ENCODE peak calls at places on chromosome 5, in ten cellular contexts. E is endodermal cell, X is AG09309, B is adrenal gland, W is lower leg skin, Q is AG04450, T is AG10803, L is heart right ventricle, U is left lung, V is heart left ventricle. O is an unnamed sample.

GRCh38 chr5:113510836-113511451 is 2.5 kb upstream of the YTHDC2 start:
- DNase-seq in B (no peak), V (no peak), L (no peak), U (no peak), Q (no peak), W (no peak), E (no peak), T (peak), X (no peak), O (no peak)

GRCh38 chr5:53882637-53883036 is 322.2 kb downstream of the NDUFS4 start:
- DNase-seq in U (no peak), L (no peak), V (no peak), X (no peak), W (no peak), Q (no peak), E (peak), B (no peak), T (peak), O (no peak)

GRCh38 chr5:396715-397032 is 46.3 kb upstream of the EXOC3 start:
- DNase-seq in T (no peak), U (no peak), X (no peak), B (no peak), E (no peak), W (peak), V (no peak), Q (no peak), L (no peak), O (no peak)

GRCh38 chr5:82967072-82967471 is 110.1 kb downstream of the TMEM167A start:
- DNase-seq in Q (no peak), W (no peak), V (no peak), L (no peak), U (no peak), E (no peak), B (no peak), X (no peak), T (no peak), O (no peak)

GRCh38 chr5:42516282-42517042 is 93.2 kb downstream of the GHR start:
- DNase-seq in X (no peak), B (no peak), Q (no peak), V (no peak), W (no peak), T (no peak), U (no peak), L (no peak), E (no peak), O (no peak)

GRCh38 chr5:231661-232060 is 13.5 kb downstream of the SDHA start:
- DNase-seq in T (no peak), U (no peak), L (no peak), V (no peak), E (no peak), B (no peak), X (no peak), W (no peak), Q (no peak), O (no peak)

GRCh38 chr5:53302524-53302923 is 177.9 kb upstream of the FST start:
- DNase-seq in B (no peak), W (no peak), V (no peak), L (no peak), Q (no peak), U (no peak), E (no peak), X (peak), T (peak), O (no peak)

GRCh38 chr5:169153405-169153804 is 147.5 kb downstream of the SLIT3 start:
- DNase-seq in X (no peak), U (no peak), E (no peak), B (peak), Q (no peak), T (peak), V (no peak), L (no peak), W (no peak), O (no peak)

GRCh38 chr5:58239731-58240130 is 220.2 kb downstream of the PLK2 start:
- DNase-seq in T (no peak), Q (no peak), E (no peak), V (no peak), W (no peak), B (no peak), L (no peak), U (no peak), X (no peak), O (no peak)

GRCh38 chr5:21817668-21818419 is 1035.3 kb downstream of the CDH12 start:
- DNase-seq in X (no peak), V (no peak), Q (no peak), T (no peak), E (no peak), W (no peak), B (no peak), U (no peak), L (no peak), O (no peak)

GRCh38 chr5:77310494-77311216 is 100.2 kb downstream of the PDE8B start:
- DNase-seq in X (no peak), B (no peak), E (no peak), T (no peak), V (no peak), W (no peak), Q (no peak), L (no peak), U (no peak), O (no peak)

GRCh38 chr5:78699565-78700143 is 51.1 kb upstream of the LHFPL2 start:
- DNase-seq in B (peak), T (peak), V (no peak), E (no peak), X (peak), L (no peak), W (peak), U (no peak), Q (peak), O (no peak)

GRCh38 chr5:155471027-155471426 is 457.5 kb downstream of the KIF4B start:
- DNase-seq in B (no peak), W (no peak), T (no peak), X (no peak), E (no peak), V (no peak), U (no peak), L (no peak), Q (no peak), O (no peak)

GRCh38 chr5:93336330-93337110 is 244.5 kb downstream of the NR2F1-AS1 start:
- DNase-seq in V (no peak), U (no peak), B (no peak), Q (no peak), E (no peak), W (no peak), T (no peak), X (no peak), L (no peak), O (no peak)

GRCh38 chr5:555058-555623 is 30.9 kb upstream of the SLC9A3 start:
- DNase-seq in Q (no peak), L (no peak), T (no peak), B (no peak), U (peak), E (peak), X (no peak), V (no peak), W (no peak), O (no peak)

GRCh38 chr5:43315262-43315661 is 2.0 kb upstream of the HMGCS1 start:
- DNase-seq in V (no peak), T (no peak), B (no peak), W (no peak), X (no peak), Q (no peak), U (no peak), E (no peak), L (no peak), O (no peak)

GRCh38 chr5:150428106-150428876 is 15.6 kb upstream of the CD74 start:
- DNase-seq in U (peak), W (no peak), E (no peak), L (peak), V (peak), T (no peak), X (no peak), Q (no peak), B (peak), O (no peak)

GRCh38 chr5:140926903-140927573 is 939 bp downstream of the PCDHAC1 start:
- DNase-seq in B (peak), V (no peak), U (peak), E (peak), T (peak), X (no peak), Q (no peak), L (no peak), W (no peak), O (no peak)

GRCh38 chr5:134708301-134708700 is 30.0 kb upstream of the CAMLG start:
- DNase-seq in T (peak), E (no peak), W (no peak), L (no peak), B (no peak), V (no peak), Q (no peak), X (no peak), U (no peak), O (no peak)

GRCh38 chr5:178532666-178533065 is 57.5 kb downstream of the COL23A1 start:
- DNase-seq in U (no peak), Q (no peak), B (no peak), W (no peak), X (no peak), T (no peak), L (no peak), V (no peak), E (no peak), O (no peak)

GRCh38 chr5:80958611-80959010 is 1.6 kb upstream of the RASGRF2 start:
- DNase-seq in Q (no peak), L (no peak), X (no peak), E (no peak), T (no peak), V (no peak), W (no peak), U (no peak), B (no peak), O (no peak)

GRCh38 chr5:80953587-80953986 is 6.6 kb upstream of the RASGRF2 start:
- DNase-seq in W (no peak), E (no peak), X (no peak), Q (no peak), B (no peak), T (no peak), V (no peak), U (no peak), L (no peak), O (no peak)

GRCh38 chr5:80955082-80955481 is 5.1 kb upstream of the RASGRF2 start:
- DNase-seq in X (no peak), V (no peak), L (no peak), B (no peak), W (no peak), T (no peak), Q (no peak), E (no peak), U (no peak), O (no peak)

GRCh38 chr5:80957031-80957761 is 3.0 kb upstream of the RASGRF2 start:
- DNase-seq in U (no peak), X (no peak), V (no peak), W (no peak), E (peak), B (no peak), Q (no peak), T (no peak), L (no peak), O (no peak)

DNA sequence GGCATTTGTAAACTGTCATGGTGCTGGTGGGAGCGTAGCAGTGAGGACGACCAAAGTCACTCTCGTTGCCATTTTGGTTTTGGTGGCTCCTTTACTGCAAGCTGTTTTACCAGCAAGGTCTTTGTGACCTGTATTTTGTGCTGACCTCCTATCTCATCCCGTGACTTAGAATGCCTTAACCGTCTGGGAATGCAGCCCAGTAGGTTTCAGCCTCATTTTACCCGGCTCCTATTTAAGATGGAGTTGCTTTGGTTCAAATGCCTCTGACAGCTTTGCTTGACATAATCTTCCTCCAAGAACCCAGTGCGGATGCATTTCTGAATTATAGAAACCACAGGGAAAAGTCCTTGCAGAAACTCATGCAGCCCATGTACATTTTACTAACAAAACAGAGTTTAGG is 3.9 kb upstream of the RASGRF2 start:
- DNase-seq in Q (no peak), E (no peak), T (no peak), L (no peak), U (no peak), B (no peak), X (no peak), W (no peak), V (no peak), O (no peak)
- H3K4me3 ChIP-seq in Q (no peak), E (no peak), T (no peak), L (no peak), U (no peak), B (no peak), X (no peak), W (no peak), V (no peak), O (peak)

DNA sequence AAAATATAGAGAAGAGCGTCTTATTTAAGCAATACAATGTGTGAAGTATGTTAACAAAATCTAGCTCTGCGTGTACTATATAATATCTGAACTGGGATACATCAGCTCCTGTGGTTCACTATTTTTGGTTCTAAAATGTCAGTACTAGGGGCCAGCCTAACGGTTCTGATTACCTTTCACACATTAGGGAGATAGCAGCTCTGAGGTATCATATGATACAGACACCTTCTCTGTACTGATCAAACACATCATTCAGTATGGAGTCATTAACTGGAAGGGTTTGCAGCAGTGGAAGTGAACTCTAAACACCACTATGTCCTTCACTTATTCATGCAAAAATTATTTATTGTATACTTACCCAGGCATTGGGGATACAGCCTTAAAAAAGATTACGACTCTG is 2.1 kb upstream of the LNPEP start:
- DNase-seq in L (no peak), V (no peak), X (no peak), E (no peak), W (no peak), U (no peak), T (no peak), B (no peak), Q (no peak), O (no peak)
- H3K4me3 ChIP-seq in L (peak), V (peak), X (peak), E (peak), W (no peak), U (peak), T (peak), B (no peak), Q (peak), O (peak)

GRCh38 chr5:131514316-131515275 is 120.4 kb downstream of the RAPGEF6 start:
- DNase-seq in B (no peak), X (no peak), E (no peak), L (peak), Q (no peak), U (no peak), T (no peak), V (no peak), W (no peak), O (no peak)
- H3K4me3 ChIP-seq in B (no peak), X (no peak), E (no peak), L (peak), Q (no peak), U (no peak), T (no peak), V (no peak), W (no peak), O (peak)

GRCh38 chr5:129930221-129930620 is 26.0 kb downstream of the CHSY3 start:
- DNase-seq in V (no peak), E (no peak), U (no peak), W (no peak), B (no peak), X (no peak), T (no peak), L (no peak), Q (no peak), O (no peak)
- H3K4me3 ChIP-seq in V (no peak), E (no peak), U (no peak), W (no peak), B (no peak), X (no peak), T (no peak), L (no peak), Q (no peak), O (no peak)

GRCh38 chr5:132840313-132840712 is 9.9 kb upstream of the SHROOM1 start:
- DNase-seq in B (no peak), L (no peak), V (no peak), X (no peak), T (no peak), W (no peak), U (no peak), E (peak), Q (no peak), O (no peak)

GRCh38 chr5:132839426-132840301 is 9.2 kb upstream of the SHROOM1 start:
- DNase-seq in B (no peak), E (peak), X (peak), L (no peak), T (peak), W (no peak), Q (peak), V (no peak), U (no peak), O (no peak)

GRCh38 chr5:132838516-132839282 is 8.3 kb upstream of the SHROOM1 start:
- DNase-seq in L (no peak), T (no peak), V (no peak), E (peak), U (no peak), Q (no peak), W (no peak), B (no peak), X (no peak), O (no peak)

GRCh38 chr5:132837868-132838267 is 7.4 kb upstream of the SHROOM1 start:
- DNase-seq in U (no peak), Q (no peak), T (no peak), L (no peak), E (peak), W (no peak), X (no peak), V (no peak), B (no peak), O (no peak)

DNA sequence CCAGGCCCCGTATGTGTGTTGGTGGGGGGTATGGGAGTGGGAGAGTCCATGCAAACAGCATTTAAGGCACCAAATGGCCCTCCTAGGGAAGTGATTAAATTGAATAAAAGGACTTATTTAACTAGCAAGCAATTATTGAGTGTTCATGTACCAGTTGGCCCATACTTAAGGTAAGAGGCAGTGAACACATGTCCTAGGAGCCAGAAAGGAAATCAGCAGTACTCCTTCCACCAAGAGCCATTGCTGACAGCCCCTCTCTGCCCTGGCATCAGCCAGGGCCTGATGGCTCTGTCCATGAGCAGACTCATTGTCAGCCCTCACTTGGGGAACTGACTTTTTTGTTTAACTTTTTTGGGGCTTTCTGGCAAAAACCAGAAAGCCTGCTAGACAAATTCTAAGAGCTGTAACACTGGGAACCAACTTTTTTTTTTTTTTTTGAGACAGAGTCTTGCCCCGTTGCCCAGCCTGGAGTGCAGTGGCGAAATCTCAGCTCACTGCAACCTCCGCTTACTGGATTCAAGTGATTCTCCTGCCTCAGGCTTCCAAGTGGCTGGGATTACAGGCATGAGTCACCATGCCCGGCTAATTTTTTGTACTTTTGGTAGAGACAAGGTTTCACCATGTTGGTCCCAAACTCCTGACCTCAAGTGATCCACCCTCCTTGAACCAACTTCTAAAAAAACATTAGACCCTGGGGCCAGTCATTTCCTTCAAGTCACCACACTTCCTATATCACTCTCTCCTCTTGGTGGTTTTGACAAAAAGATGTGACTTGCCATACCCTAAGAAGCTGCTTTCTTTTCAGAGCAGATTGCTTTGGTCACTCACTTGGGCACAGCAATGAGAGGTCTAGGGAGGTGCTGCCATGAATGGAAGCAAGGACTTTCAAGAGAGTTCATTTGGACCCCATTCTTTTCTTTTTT is 10.7 kb upstream of the SHROOM1 start:
- DNase-seq in U (no peak), T (peak), E (peak), V (no peak), Q (no peak), B (no peak), L (no peak), W (no peak), X (peak), O (no peak)
- H3K4me3 ChIP-seq in U (no peak), T (no peak), E (no peak), V (no peak), Q (no peak), B (no peak), L (no peak), W (no peak), X (no peak), O (no peak)

GRCh38 chr5:73299665-73300435 is 126.9 kb downstream of the TMEM174 start:
- DNase-seq in X (no peak), L (no peak), T (no peak), W (no peak), E (peak), U (no peak), Q (no peak), V (no peak), B (no peak), O (no peak)
- H3K4me3 ChIP-seq in X (peak), L (no peak), T (no peak), W (no peak), E (peak), U (no peak), Q (peak), V (no peak), B (no peak), O (peak)

DNA sequence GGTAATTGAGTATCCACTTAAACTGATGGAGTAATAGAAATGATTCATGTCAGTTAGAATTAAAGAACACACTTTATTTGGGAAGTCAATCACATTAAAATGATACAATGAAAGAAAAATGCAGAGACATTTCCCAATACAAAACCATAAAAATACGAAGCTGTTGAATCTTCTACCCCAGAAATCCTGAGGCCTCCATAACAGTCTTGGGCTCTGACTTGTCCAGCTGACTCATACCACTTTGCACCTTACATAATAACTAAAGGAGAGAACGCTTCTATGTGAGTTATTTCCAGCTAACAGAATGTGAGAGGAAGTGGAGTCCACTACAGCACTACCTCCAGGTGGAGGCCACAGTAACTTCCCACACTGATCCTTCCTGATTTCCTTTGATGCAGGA is 305.0 kb downstream of the MRPS30 start:
- DNase-seq in W (no peak), L (no peak), T (peak), X (no peak), E (no peak), B (no peak), V (no peak), Q (no peak), U (no peak), O (no peak)
- H3K4me3 ChIP-seq in W (no peak), L (no peak), T (no peak), X (no peak), E (no peak), B (no peak), V (no peak), Q (no peak), U (no peak), O (no peak)

GRCh38 chr5:16690243-16690839 is 73.5 kb upstream of the RETREG1 start:
- DNase-seq in B (no peak), Q (no peak), U (no peak), W (no peak), X (no peak), E (peak), V (no peak), L (peak), T (peak), O (no peak)
- H3K4me3 ChIP-seq in B (no peak), Q (no peak), U (no peak), W (no peak), X (no peak), E (no peak), V (no peak), L (no peak), T (no peak), O (no peak)

O was measured in thoracic aorta.